ENCODE peak calls at places on chromosome 1, in seven cellular contexts. T, Z, L, S, U, G and Y are unnamed samples.

GRCh38 chr1:12616709-12617373 is 1.2 kb downstream of the DHRS3 start:
- DNase-seq in T (no peak), Z (peak; percentile 43), L (no peak), S (no peak), U (peak; percentile 56), G (no peak), Y (no peak)

GRCh38 chr1:241275981-241276380 is 81.0 kb downstream of the RGS7 start:
- DNase-seq in T (no peak), Z (no peak), L (no peak), S (no peak), U (no peak), G (no peak), Y (no peak)

GRCh38 chr1:42259739-42260064 is 75.3 kb downstream of the FOXJ3 start:
- DNase-seq in T (no peak), Z (no peak), L (no peak), S (no peak), U (no peak), G (no peak), Y (no peak)

GRCh38 chr1:154288694-154289093 is 16.3 kb downstream of the HAX1 start:
- DNase-seq in T (no peak), Z (no peak), L (no peak), S (no peak), U (no peak), G (no peak), Y (no peak)

GRCh38 chr1:46812065-46812750 is 13.4 kb downstream of the CYP4B1 start:
- DNase-seq in T (no peak), Z (no peak), L (no peak), S (no peak), U (peak; percentile 40), G (no peak), Y (peak; percentile 66)

GRCh38 chr1:41342774-41343355 is 18.4 kb upstream of the FOXO6 start:
- DNase-seq in T (no peak), Z (no peak), L (no peak), S (peak; percentile 8), U (no peak), G (no peak), Y (no peak)

GRCh38 chr1:159783724-159784123 is 3.0 kb downstream of the DUSP23 start:
- DNase-seq in T (no peak), Z (no peak), L (no peak), S (no peak), U (no peak), G (no peak), Y (no peak)

GRCh38 chr1:105100102-105100501 is 1350.4 kb downstream of the AMY1C start:
- DNase-seq in T (no peak), Z (no peak), L (no peak), S (no peak), U (no peak), G (no peak), Y (no peak)

GRCh38 chr1:67560580-67561285 is 124.3 kb upstream of the GADD45A start:
- DNase-seq in T (no peak), Z (no peak), L (no peak), S (no peak), U (no peak), G (no peak), Y (no peak)

GRCh38 chr1:167483790-167484189 is 34.5 kb downstream of the CD247 start:
- DNase-seq in T (no peak), Z (no peak), L (no peak), S (no peak), U (no peak), G (no peak), Y (no peak)

GRCh38 chr1:67019600-67020136 is 34.3 kb downstream of the SLC35D1 start:
- DNase-seq in T (no peak), Z (peak; percentile 37), L (no peak), S (no peak), U (no peak), G (no peak), Y (no peak)

GRCh38 chr1:110464340-110464739 is 13.4 kb downstream of the PROK1 start:
- DNase-seq in T (no peak), Z (no peak), L (no peak), S (no peak), U (no peak), G (no peak), Y (no peak)

GRCh38 chr1:186974774-186975181 is 146.0 kb downstream of the PLA2G4A start:
- DNase-seq in T (no peak), Z (no peak), L (no peak), S (no peak), U (no peak), G (no peak), Y (no peak)

GRCh38 chr1:214466759-214467585 is 84.4 kb downstream of the PTPN14 start:
- DNase-seq in T (no peak), Z (no peak), L (no peak), S (no peak), U (no peak), G (no peak), Y (no peak)

GRCh38 chr1:33680281-33680840 is 183.5 kb upstream of the HMGB4 start:
- DNase-seq in T (no peak), Z (no peak), L (no peak), S (no peak), U (no peak), G (no peak), Y (peak; percentile 66)

GRCh38 chr1:8676072-8676471 is 141.4 kb downstream of the RERE start:
- DNase-seq in T (no peak), Z (no peak), L (no peak), S (no peak), U (no peak), G (no peak), Y (no peak)

GRCh38 chr1:60280764-60281278 is 207.3 kb upstream of the C1orf87 start:
- DNase-seq in T (no peak), Z (no peak), L (no peak), S (no peak), U (no peak), G (no peak), Y (no peak)

GRCh38 chr1:244843148-244843978 is 7.9 kb downstream of the COX20 start:
- DNase-seq in T (no peak), Z (no peak), L (no peak), S (no peak), U (no peak), G (no peak), Y (no peak)

GRCh38 chr1:23616292-23616822 is 57.1 kb upstream of the ID3 start:
- DNase-seq in T (no peak), Z (no peak), L (no peak), S (no peak), U (no peak), G (no peak), Y (no peak)

GRCh38 chr1:228141871-228142615 is 2.0 kb downstream of the GUK1 start:
- DNase-seq in T (no peak), Z (no peak), L (no peak), S (peak; percentile 68), U (peak; percentile 20), G (no peak), Y (no peak)

GRCh38 chr1:2532485-2533160 is 2.6 kb upstream of the HES5 start:
- DNase-seq in T (no peak), Z (no peak), L (no peak), S (no peak), U (no peak), G (no peak), Y (no peak)

GRCh38 chr1:65393345-65393744 is 27.1 kb upstream of the LEPR start:
- DNase-seq in T (no peak), Z (no peak), L (no peak), S (no peak), U (no peak), G (no peak), Y (no peak)

GRCh38 chr1:1752671-1753606 is 25.3 kb downstream of the NADK start:
- DNase-seq in T (no peak), Z (no peak), L (no peak), S (no peak), U (no peak), G (no peak), Y (no peak)

GRCh38 chr1:96473791-96474452 is 247.7 kb upstream of the PTBP2 start:
- DNase-seq in T (no peak), Z (no peak), L (no peak), S (no peak), U (no peak), G (no peak), Y (no peak)

GRCh38 chr1:96475882-96476281 is 245.7 kb upstream of the PTBP2 start:
- DNase-seq in T (no peak), Z (no peak), L (no peak), S (no peak), U (no peak), G (no peak), Y (no peak)

GRCh38 chr1:96466842-96467241 is 254.7 kb upstream of the PTBP2 start:
- DNase-seq in T (no peak), Z (no peak), L (no peak), S (no peak), U (no peak), G (no peak), Y (no peak)

GRCh38 chr1:96474985-96475743 is 246.4 kb upstream of the PTBP2 start:
- DNase-seq in T (no peak), Z (no peak), L (no peak), S (no peak), U (no peak), G (no peak), Y (no peak)

GRCh38 chr1:96472471-96472870 is 249.1 kb upstream of the PTBP2 start:
- DNase-seq in T (no peak), Z (no peak), L (no peak), S (no peak), U (no peak), G (no peak), Y (no peak)
- H3K36me3 ChIP-seq in T (no peaks in the 10 kb centered on the region), Z (no peaks in the 10 kb centered on the region), L (no peaks in the 10 kb centered on the region), S (no peaks in the 10 kb centered on the region), U (no peaks in the 10 kb centered on the region), G (no peaks in the 10 kb centered on the region), Y (no peaks in the 10 kb centered on the region)

GRCh38 chr1:6872573-6873261 is 87.5 kb downstream of the CAMTA1 start:
- DNase-seq in T (no peak), Z (no peak), L (no peak), S (no peak), U (no peak), G (no peak), Y (no peak)
- H3K4me1 ChIP-seq in T (no peaks in the 10 kb centered on the region), Z (peaks cover 7% of the 10 kb centered on the region), L (peaks cover 48% of the 10 kb centered on the region), S (peaks cover 27% of the 10 kb centered on the region), U (no peaks in the 10 kb centered on the region), G (no peaks in the 10 kb centered on the region), Y (peaks cover 34% of the 10 kb centered on the region)

GRCh38 chr1:24918370-24918769 is 11.7 kb downstream of the RUNX3 start:
- DNase-seq in T (no peak), Z (no peak), L (no peak), S (no peak), U (no peak), G (no peak), Y (no peak)
- H3K36me3 ChIP-seq in T (peaks cover 63% of the 10 kb centered on the region), Z (no peaks in the 10 kb centered on the region), L (peaks cover 10% of the 10 kb centered on the region), S (no peaks in the 10 kb centered on the region), U (no peaks in the 10 kb centered on the region), G (peaks cover 62% of the 10 kb centered on the region), Y (no peaks in the 10 kb centered on the region)

DNA sequence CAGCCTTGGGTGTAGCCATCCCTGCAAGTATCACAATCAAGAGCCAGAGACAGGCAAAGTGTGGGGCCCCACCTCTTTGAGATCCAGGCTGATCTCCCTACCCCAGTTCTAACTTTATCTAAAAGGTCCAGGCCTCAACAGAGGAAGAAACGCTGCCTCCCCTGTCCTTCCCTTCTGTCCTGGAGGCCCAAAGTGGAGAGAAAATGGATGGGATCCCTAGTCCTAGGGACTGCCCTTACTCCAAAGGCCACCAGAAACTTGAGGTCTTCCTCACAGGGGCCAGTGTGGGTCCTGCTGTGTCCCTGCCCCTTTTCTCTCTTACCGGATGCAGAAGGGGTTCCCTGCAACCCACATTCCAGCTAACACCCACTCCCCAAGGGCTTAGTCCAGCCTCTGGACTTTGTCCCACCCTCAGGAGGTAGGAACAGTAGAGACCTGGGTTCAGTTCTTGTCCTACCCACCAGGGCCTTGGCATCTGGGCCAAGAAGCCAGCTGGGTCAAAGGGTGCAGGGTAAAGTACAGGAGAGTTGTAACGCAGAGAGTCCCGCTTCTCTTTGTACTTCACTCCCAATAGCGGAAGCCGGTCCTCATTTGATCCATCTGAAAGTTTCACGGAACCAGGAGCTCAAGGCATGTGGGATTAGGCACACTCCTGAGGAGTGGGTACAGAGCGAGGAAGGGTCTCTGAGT is 1.9 kb downstream of the HDGF start:
- DNase-seq in T (no peak), Z (no peak), L (no peak), S (no peak), U (no peak), G (no peak), Y (no peak)
- H3K4me1 ChIP-seq in T (peaks cover 61% of the 10 kb centered on the region), Z (peaks cover 40% of the 10 kb centered on the region), L (peaks cover 50% of the 10 kb centered on the region), S (peaks cover 71% of the 10 kb centered on the region), U (peaks cover 46% of the 10 kb centered on the region), G (peaks cover 56% of the 10 kb centered on the region), Y (peaks cover 72% of the 10 kb centered on the region)